ENCODE peak calls at places on chromosomes 11 and 22, in six cellular contexts. G is H9; V is IMR-90; C is mesendoderm; J is pancreas; K is CD8-positive, alpha-beta T cell. B is an unnamed sample.

GRCh38 chr11:86248609-86249008 is 4.1 kb downstream of the EED start:
- DNase-seq in V (no peak), G (no peak), C (peak), K (no peak), J (no peak), B (no peak)

GRCh38 chr11:64742940-64743590 is 877 bp downstream of the RASGRP2 start:
- DNase-seq in J (peak), V (no peak), C (peak), K (peak), G (peak), B (peak)

GRCh38 chr11:46361283-46362145 is 14.3 kb downstream of the DGKZ start:
- DNase-seq in K (peak), V (peak), C (no peak), G (no peak), J (peak), B (peak)

GRCh38 chr11:109696191-109696897 is 274.4 kb downstream of the C11orf87 start:
- DNase-seq in K (no peak), V (peak), J (no peak), C (peak), G (no peak), B (no peak)

GRCh38 chr11:35390737-35391682 is 28.3 kb downstream of the SLC1A2 start:
- DNase-seq in K (no peak), C (no peak), J (no peak), G (no peak), V (peak), B (peak)

GRCh38 chr22:43510226-43511070 is 98.6 kb downstream of the MPPED1 start:
- DNase-seq in J (no peak), C (no peak), V (no peak), K (no peak), G (no peak), B (no peak)

GRCh38 chr11:116438651-116439479 is 333.9 kb downstream of the BUD13 start:
- DNase-seq in K (no peak), G (no peak), J (no peak), V (no peak), C (no peak), B (no peak)

GRCh38 chr11:112113539-112114457 is 27.1 kb downstream of the SDHD start:
- DNase-seq in G (no peak), K (no peak), J (no peak), V (peak), C (peak), B (no peak)

GRCh38 chr11:60164550-60165075 is 18.3 kb downstream of the MS4A6A start:
- DNase-seq in K (no peak), G (no peak), C (no peak), J (no peak), V (no peak), B (no peak)

GRCh38 chr22:34055525-34056200 is 135.4 kb upstream of the LARGE1 start:
- DNase-seq in K (no peak), J (no peak), G (peak), V (no peak), C (peak), B (no peak)

GRCh38 chr11:24391165-24391564 is 105.7 kb upstream of the LUZP2 start:
- DNase-seq in G (no peak), V (peak), J (no peak), C (peak), K (no peak), B (no peak)

GRCh38 chr11:133992121-133992520 is 35.4 kb upstream of the IGSF9B start:
- DNase-seq in V (no peak), C (peak), J (no peak), K (no peak), G (no peak), B (no peak)

GRCh38 chr22:36413022-36413770 is 25.4 kb upstream of the MYH9 start:
- DNase-seq in K (no peak), C (peak), V (peak), J (no peak), G (no peak), B (no peak)

GRCh38 chr11:128621491-128622136 is 34.3 kb upstream of the ETS1 start:
- DNase-seq in G (no peak), C (peak), K (peak), V (peak), J (no peak), B (no peak)

GRCh38 chr11:61482513-61482912 is 26.0 kb upstream of the LRRC10B start:
- DNase-seq in G (peak), K (no peak), J (peak), V (no peak), C (peak), B (no peak)

GRCh38 chr22:29144786-29145160 is 60.9 kb upstream of the EMID1 start:
- DNase-seq in C (no peak), V (no peak), G (no peak), J (peak), K (no peak), B (no peak)

GRCh38 chr11:78645226-78646202 is 70.8 kb upstream of the NARS2 start:
- DNase-seq in V (peak), K (peak), C (peak), J (peak), G (peak), B (peak)

GRCh38 chr11:132838621-132839020 is 693.7 kb downstream of the OPCML start:
- DNase-seq in V (peak), C (peak), K (no peak), J (no peak), G (no peak), B (no peak)

GRCh38 chr22:40694409-40694808 is 15.1 kb downstream of the MCHR1 start:
- DNase-seq in J (no peak), G (no peak), K (no peak), V (no peak), C (no peak), B (no peak)

DNA sequence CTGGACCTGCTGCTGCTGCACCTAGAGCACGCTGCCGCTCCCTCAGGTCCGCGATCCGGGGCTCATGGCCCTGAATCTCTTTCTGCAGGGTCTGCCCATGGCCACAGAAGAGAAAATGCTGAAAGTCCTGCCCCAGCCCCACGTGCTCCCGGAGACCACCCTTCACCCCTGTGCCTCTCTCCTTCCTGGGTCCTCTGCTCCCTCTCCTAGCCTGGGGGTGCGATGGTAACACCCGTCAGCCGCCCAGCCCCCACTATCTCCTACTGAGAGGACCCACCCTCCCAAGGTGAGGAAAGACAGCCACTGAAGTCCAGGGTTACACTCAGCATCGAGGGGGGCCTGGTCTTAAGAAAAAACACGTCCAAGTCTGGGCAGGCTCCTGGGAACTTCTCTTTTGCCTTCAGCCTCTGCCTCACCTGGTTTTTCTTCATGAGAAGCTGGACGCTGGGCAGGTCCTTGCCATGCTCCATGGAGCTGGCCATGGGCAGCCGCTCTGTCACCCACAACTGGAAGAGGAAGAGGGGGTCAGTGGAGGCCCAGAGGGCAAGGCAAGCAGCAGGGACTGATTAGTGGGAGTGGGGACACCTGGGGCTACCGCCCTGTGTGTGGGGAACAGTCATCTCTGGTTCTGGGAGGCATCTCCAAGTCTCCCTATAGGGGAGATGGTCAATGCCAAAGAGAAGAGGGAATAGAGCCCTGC is 15.8 kb upstream of the RBM4B start:
- DNase-seq in K (no peak), C (no peak), G (no peak), V (no peak), J (peak), B (no peak)
- H3K27ac ChIP-seq in K (no peak), C (no peak), G (no peak), V (no peak), J (no peak), B (no peak)

DNA sequence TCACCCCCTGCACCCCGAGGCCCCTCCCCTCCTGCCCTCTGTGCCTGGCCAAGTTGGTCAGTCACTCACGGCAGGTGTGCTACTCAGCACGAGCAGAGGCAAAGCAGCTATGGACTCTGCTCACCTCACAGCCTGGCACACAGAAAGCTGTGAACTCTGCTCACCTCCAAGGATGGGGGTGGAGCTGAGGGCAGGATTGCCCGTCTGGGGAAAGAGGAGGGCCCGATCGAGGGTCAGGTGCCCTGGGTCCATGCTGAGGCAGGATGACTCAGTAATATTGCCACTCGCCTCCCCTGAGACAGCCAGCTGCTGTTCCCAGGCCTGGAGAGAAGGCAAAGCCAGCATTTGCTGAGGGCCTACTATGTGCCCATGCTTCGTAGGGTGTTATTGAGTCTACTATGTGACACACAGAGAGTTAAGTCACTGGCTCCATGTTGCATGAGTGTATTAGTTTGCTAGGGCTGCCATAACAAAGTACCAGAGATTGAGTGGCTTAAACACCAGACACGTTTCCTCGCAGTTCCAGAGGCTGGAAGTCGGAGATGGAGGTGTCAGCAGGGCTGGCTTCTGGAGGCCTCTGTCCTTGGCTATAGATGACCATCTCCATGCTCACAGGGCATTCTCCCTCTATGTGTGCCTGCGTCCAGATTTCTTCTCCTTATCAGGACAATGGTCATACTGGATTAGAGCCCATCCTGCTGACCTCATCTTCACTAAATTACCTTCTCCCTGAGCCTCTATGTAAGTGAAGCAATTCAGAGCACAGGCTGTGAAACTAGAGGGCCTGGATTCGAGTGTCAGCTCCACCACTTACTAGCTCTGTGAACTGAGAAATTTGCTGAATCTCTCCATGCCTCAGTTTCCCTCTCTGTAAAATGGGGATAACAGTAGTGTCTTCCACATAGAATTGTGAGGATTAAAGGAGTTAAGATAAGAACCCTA is 13.2 kb upstream of the TSKU start:
- DNase-seq in C (peak), J (peak), V (peak), G (no peak), K (no peak), B (no peak)
- H3K27ac ChIP-seq in C (peak), J (no peak), V (peak), G (no peak), K (no peak), B (no peak)

GRCh38 chr11:126426820-126427749 is 71.6 kb downstream of the ST3GAL4 start:
- DNase-seq in V (no peak), J (no peak), K (no peak), C (no peak), G (no peak), B (no peak)
- H3K27ac ChIP-seq in V (no peak), J (no peak), K (no peak), C (no peak), G (no peak), B (no peak)

DNA sequence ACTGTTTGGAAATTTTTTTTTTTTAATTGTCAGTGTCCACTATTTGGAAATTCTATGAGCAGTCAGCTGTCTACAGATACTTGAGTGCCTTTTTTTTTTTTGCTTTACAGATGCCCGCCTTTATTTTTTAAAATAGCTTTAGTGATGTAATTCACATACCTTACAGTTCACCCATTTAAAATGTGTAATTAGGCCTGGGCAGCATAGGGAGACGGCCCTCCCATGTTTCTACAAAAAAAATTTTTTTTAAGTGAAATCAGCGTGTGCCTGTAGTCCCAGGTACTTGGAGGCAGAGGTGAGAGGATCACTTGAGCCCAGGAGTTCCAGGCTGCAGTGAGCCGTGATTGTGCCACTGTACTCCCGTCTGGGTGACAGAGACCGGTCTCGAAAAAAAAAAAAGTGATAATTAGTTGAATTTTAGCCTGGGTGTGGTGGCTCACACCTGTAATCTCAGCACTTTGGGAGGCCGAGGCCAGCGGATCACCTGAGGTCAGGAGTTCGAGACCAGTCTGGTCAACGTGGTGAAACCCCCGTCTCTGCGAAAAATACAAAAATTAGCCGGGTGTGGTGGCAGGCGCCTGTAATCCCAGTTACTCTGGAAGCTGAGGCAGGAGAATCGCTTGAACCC is 1.5 kb downstream of the ZNF143 start:
- DNase-seq in K (no peak), C (peak), G (no peak), V (peak), J (no peak), B (no peak)
- H3K27ac ChIP-seq in K (peak), C (peak), G (no peak), V (peak), J (peak), B (peak)